ENCODE peak calls at places on chromosomes 12 and 14, in six cellular contexts. B is MM.1S, D is cardiac muscle cell, S is GM06990, A is lower leg skin, I is B cell. N is an unnamed sample.

GRCh38 chr12:10027311-10028099 is 3.0 kb upstream of the CLEC9A start:
- DNase-seq in B (no peak), D (no peak), S (no peak), A (no peak), I (no peak), N (no peak)

GRCh38 chr14:83867871-83868270 is 1662.1 kb upstream of the FLRT2 start:
- DNase-seq in B (no peak), D (peak; percentile 1), S (no peak), A (no peak), I (no peak), N (no peak)

GRCh38 chr14:36942522-36943245 is 229.7 kb downstream of the SLC25A21 start:
- DNase-seq in B (no peak), D (no peak), S (no peak), A (no peak), I (no peak), N (no peak)

GRCh38 chr12:93825926-93826599 is 148.9 kb downstream of the CRADD start:
- DNase-seq in B (no peak), D (no peak), S (no peak), A (no peak), I (no peak), N (no peak)

GRCh38 chr14:93318927-93319326 is 13.9 kb downstream of the BTBD7 start:
- DNase-seq in B (no peak), D (no peak), S (no peak), A (no peak), I (no peak), N (no peak)

GRCh38 chr14:49975799-49976198 is 82.9 kb downstream of the ARF6 start:
- DNase-seq in B (no peak), D (no peak), S (no peak), A (no peak), I (no peak), N (no peak)

GRCh38 chr12:65894127-65894526 is 69.8 kb downstream of the HMGA2 start:
- DNase-seq in B (no peak), D (no peak), S (no peak), A (no peak), I (no peak), N (no peak)

GRCh38 chr14:52175982-52176502 is 91.5 kb upstream of the PTGDR start:
- DNase-seq in B (peak; percentile 55), D (no peak), S (no peak), A (no peak), I (peak; percentile 56), N (no peak)

GRCh38 chr12:122063691-122064033 is 14.9 kb upstream of the MLXIP start:
- DNase-seq in B (no peak), D (no peak), S (no peak), A (no peak), I (no peak), N (no peak)

GRCh38 chr12:9796916-9797315 is 30.4 kb upstream of the KLRF1 start:
- DNase-seq in B (no peak), D (no peak), S (no peak), A (no peak), I (no peak), N (no peak)

GRCh38 chr12:32419520-32419960 is 20.2 kb downstream of the FGD4 start:
- DNase-seq in B (no peak), D (peak; percentile 42), S (no peak), A (no peak), I (no peak), N (no peak)

GRCh38 chr12:11348439-11348838 is 38.2 kb upstream of the PRB4 start:
- DNase-seq in B (no peak), D (no peak), S (no peak), A (no peak), I (no peak), N (no peak)

GRCh38 chr12:47903151-47903611 is 1.6 kb downstream of the VDR start:
- DNase-seq in B (peak; percentile 56), D (peak; percentile 58), S (no peak), A (peak; percentile 59), I (no peak), N (peak; percentile 34)

GRCh38 chr14:36091096-36091495 is 85.4 kb downstream of the PTCSC3 start:
- DNase-seq in B (no peak), D (no peak), S (no peak), A (no peak), I (no peak), N (no peak)

GRCh38 chr12:110109037-110109836 is 14.9 kb upstream of the IFT81 start:
- DNase-seq in B (no peak), D (peak; percentile 92), S (no peak), A (peak; percentile 91), I (no peak), N (peak; percentile 97)

GRCh38 chr12:111166779-111167540 is 201.9 kb downstream of the PHETA1 start:
- DNase-seq in B (no peak), D (no peak), S (no peak), A (no peak), I (no peak), N (no peak)

GRCh38 chr12:93146970-93147369 is 217.9 kb upstream of the EEA1 start:
- DNase-seq in B (no peak), D (no peak), S (no peak), A (no peak), I (no peak), N (no peak)

GRCh38 chr12:6684609-6685008 is 4.6 kb downstream of the ZNF384 start:
- DNase-seq in B (peak; percentile 33), D (peak; percentile 49), S (no peak), A (no peak), I (no peak), N (no peak)

GRCh38 chr14:54902143-54902520 is 494 bp downstream of the GCH1 start:
- DNase-seq in B (peak; percentile 50), D (peak; percentile 68), S (peak; percentile 81), A (peak; percentile 58), I (peak; percentile 64), N (peak; percentile 73)

GRCh38 chr12:97404549-97404948 is 58.1 kb upstream of the RMST start:
- DNase-seq in B (peak; percentile 53), D (peak; percentile 66), S (peak; percentile 19), A (no peak), I (peak; percentile 9), N (no peak)
- TF ChIP-seq CTCF in B (peak; percentile 80), D (peak; percentile 55), S (peak; percentile 77), A (no peak), I (peak; percentile 73), N (peak; percentile 37)

GRCh38 chr12:2318286-2318685 is 265.5 kb downstream of the CACNA1C start:
- DNase-seq in B (no peak), D (no peak), S (no peak), A (no peak), I (no peak), N (no peak)

GRCh38 chr12:2319136-2319535 is 266.3 kb downstream of the CACNA1C start:
- DNase-seq in B (no peak), D (no peak), S (no peak), A (no peak), I (no peak), N (no peak)

GRCh38 chr12:2319747-2320146 is 267.0 kb downstream of the CACNA1C start:
- DNase-seq in B (no peak), D (no peak), S (no peak), A (no peak), I (no peak), N (no peak)

GRCh38 chr12:2314492-2314891 is 261.7 kb downstream of the CACNA1C start:
- DNase-seq in B (no peak), D (no peak), S (no peak), A (no peak), I (no peak), N (no peak)

GRCh38 chr12:2317819-2318218 is 265.0 kb downstream of the CACNA1C start:
- DNase-seq in B (no peak), D (peak; percentile 45), S (no peak), A (no peak), I (no peak), N (no peak)
- TF ChIP-seq CTCF in B (no peak), D (no peak), S (no peak), A (no peak), I (no peak), N (no peak)

GRCh38 chr12:132555686-132556085 is 54.7 kb downstream of the LRCOL1 start:
- DNase-seq in B (no peak), D (no peak), S (no peak), A (no peak), I (no peak), N (no peak)

GRCh38 chr12:132556216-132556615 is 54.2 kb downstream of the LRCOL1 start:
- DNase-seq in B (no peak), D (no peak), S (no peak), A (no peak), I (no peak), N (no peak)

GRCh38 chr12:132557291-132557968 is 53.0 kb downstream of the LRCOL1 start:
- DNase-seq in B (no peak), D (no peak), S (no peak), A (no peak), I (no peak), N (no peak)

GRCh38 chr12:132556801-132557200 is 53.6 kb downstream of the LRCOL1 start:
- DNase-seq in B (no peak), D (no peak), S (no peak), A (no peak), I (no peak), N (no peak)

DNA sequence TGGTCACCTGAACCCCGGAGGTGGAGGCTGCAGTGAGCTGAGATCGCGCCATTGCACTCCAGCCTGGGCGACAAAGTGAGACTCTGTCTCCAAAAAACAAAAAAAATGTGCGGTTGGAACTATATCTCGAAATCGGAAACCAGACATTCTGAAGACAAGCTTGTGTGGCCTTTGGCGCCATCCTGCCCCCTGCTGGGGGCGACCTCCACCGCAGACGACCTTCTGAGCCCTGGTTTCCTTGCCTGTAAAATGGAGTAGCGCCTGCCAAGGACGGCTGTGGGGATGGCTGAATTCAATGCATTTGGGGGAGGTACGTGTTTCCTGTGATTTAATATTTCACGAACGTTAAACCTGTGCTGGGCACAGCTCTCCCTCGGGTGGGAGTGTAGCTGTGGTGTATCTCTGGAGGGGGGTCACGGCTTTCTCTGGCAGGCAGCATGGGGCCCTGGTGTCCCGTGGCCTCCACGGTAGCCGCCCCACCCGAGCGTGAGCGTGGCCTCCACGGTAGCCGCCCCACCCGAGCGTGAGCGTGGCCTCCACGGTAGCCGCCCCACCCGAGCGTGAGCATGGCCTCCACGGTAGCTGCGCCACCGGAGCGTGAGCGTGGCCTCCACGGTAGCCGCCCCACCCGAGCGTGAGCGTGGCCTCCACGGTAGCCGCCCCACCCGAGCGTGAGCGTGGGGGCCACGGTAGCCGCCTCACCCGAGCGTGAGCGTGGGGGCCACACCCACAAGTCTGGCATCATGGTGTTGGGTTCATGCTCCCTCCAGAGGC is 55.3 kb downstream of the LRCOL1 start:
- DNase-seq in B (no peak), D (no peak), S (peak; percentile 38), A (no peak), I (no peak), N (no peak)
- TF ChIP-seq CTCF in B (no peak), D (peak; percentile 22), S (peak; percentile 23), A (no peak), I (peak; percentile 18), N (peak; percentile 6)

GRCh38 chr14:74635831-74636230 is 23.8 kb upstream of the LTBP2 start:
- DNase-seq in B (no peak), D (no peak), S (no peak), A (no peak), I (no peak), N (no peak)

GRCh38 chr14:74638970-74639369 is 26.9 kb upstream of the LTBP2 start:
- DNase-seq in B (no peak), D (no peak), S (no peak), A (no peak), I (no peak), N (no peak)

GRCh38 chr14:74637184-74637562 is 25.1 kb upstream of the LTBP2 start:
- DNase-seq in B (no peak), D (no peak), S (no peak), A (no peak), I (no peak), N (no peak)

GRCh38 chr14:74636424-74637183 is 24.6 kb upstream of the LTBP2 start:
- DNase-seq in B (no peak), D (peak; percentile 64), S (no peak), A (no peak), I (no peak), N (no peak)

GRCh38 chr14:74638066-74638465 is 26.0 kb upstream of the LTBP2 start:
- DNase-seq in B (no peak), D (peak; percentile 24), S (no peak), A (no peak), I (no peak), N (no peak)
- TF ChIP-seq CTCF in B (no peak), D (no peak), S (no peak), A (no peak), I (no peak), N (no peak)